ENCODE peak calls at places on chromosomes 16 and 17, in five cellular contexts. M, L, K, A and V are unnamed samples.
A peak's percentile ranks its signal among the peaks of the same experiment; 100 is the strongest.

GRCh38 chr17:45709889-45710288 is 74.2 kb upstream of the CRHR1 start:
- DNase-seq in M (no peak), L (no peak), K (no peak), A (no peak), V (no peak)

GRCh38 chr16:51636913-51637743 is 486.1 kb upstream of the SALL1 start:
- DNase-seq in M (no peak), L (no peak), K (no peak), A (no peak), V (no peak)

GRCh38 chr16:88634141-88634993 is 4.0 kb upstream of the IL17C start:
- DNase-seq in M (no peak), L (peak; percentile 25), K (peak; percentile 23), A (peak; percentile 74), V (no peak)

GRCh38 chr17:82862758-82863645 is 23.2 kb upstream of the ZNF750 start:
- DNase-seq in M (no peak), L (no peak), K (no peak), A (no peak), V (no peak)

GRCh38 chr16:31876955-31877828 is 3.6 kb downstream of the ZNF267 start:
- DNase-seq in M (no peak), L (no peak), K (peak; percentile 96), A (no peak), V (no peak)

GRCh38 chr17:55783684-55784245 is 32.9 kb downstream of the PCTP start:
- DNase-seq in M (no peak), L (peak; percentile 20), K (no peak), A (peak; percentile 46), V (peak; percentile 95)

GRCh38 chr16:49468611-49469322 is 95.2 kb downstream of the C16orf78 start:
- DNase-seq in M (no peak), L (no peak), K (no peak), A (no peak), V (no peak)

GRCh38 chr16:57786632-57787518 is 15.4 kb downstream of the KIFC3 start:
- DNase-seq in M (no peak), L (peak; percentile 92), K (peak; percentile 52), A (peak; percentile 30), V (peak; percentile 77)

GRCh38 chr16:2329532-2329931 is 11.0 kb downstream of the ABCA3 start:
- DNase-seq in M (no peak), L (no peak), K (no peak), A (no peak), V (no peak)

GRCh38 chr17:55279788-55280579 is 15.2 kb downstream of the HLF start:
- DNase-seq in M (no peak), L (no peak), K (no peak), A (no peak), V (no peak)

GRCh38 chr16:86563489-86564345 is 2.9 kb upstream of the FOXC2 start:
- DNase-seq in M (peak; percentile 50), L (peak; percentile 98), K (peak; percentile 89), A (peak; percentile 91), V (peak; percentile 81)

GRCh38 chr17:81115749-81116464 is 49.4 kb upstream of the PVALEF start:
- DNase-seq in M (no peak), L (no peak), K (no peak), A (no peak), V (no peak)

GRCh38 chr16:71594000-71594646 is 17.2 kb upstream of the TAT start:
- DNase-seq in M (no peak), L (no peak), K (no peak), A (no peak), V (no peak)
- H3K27ac ChIP-seq in M (no peak overlapping the region), L (no peak overlapping the region), K (no peak overlapping the region), A (no peak overlapping the region), V (no peak overlapping the region)

GRCh38 chr16:85166699-85167588 is 54.7 kb upstream of the CIBAR2 start:
- DNase-seq in M (no peak), L (no peak), K (no peak), A (no peak), V (no peak)
- TF ChIP-seq CTCF in M (no peak), L (no peak), K (no peak), A (no peak), V (no peak)

GRCh38 chr16:67847064-67847861 is at the start of gene CENPT:
- DNase-seq in M (no peak), L (peak; percentile 70), K (peak; percentile 64), A (peak; percentile 66), V (no peak)
- TF ChIP-seq POLR2A in M (no peak), L (no peak), K (peak; percentile 65), A (peak; percentile 52), V (peak; percentile 37)

GRCh38 chr17:76453431-76453743 is 435 bp upstream of the UBE2O start:
- DNase-seq in M (no peak), L (no peak), K (no peak), A (no peak), V (no peak)
- H3K27ac ChIP-seq in M (no peak overlapping the region), L (no peak overlapping the region), K (no peak overlapping the region), A (no peak overlapping the region), V (peak overlapping the region; percentile 98)

GRCh38 chr16:84144301-84144858 is 597 bp downstream of the HSDL1 start:
- DNase-seq in M (peak; percentile 31), L (peak; percentile 46), K (peak; percentile 5), A (peak; percentile 33), V (no peak)
- TF ChIP-seq CTCF in M (no peak), L (no peak), K (no peak), A (no peak), V (no peak)

GRCh38 chr17:58343131-58343530 is 8.9 kb downstream of the SUPT4H1 start:
- DNase-seq in M (no peak), L (no peak), K (no peak), A (no peak), V (no peak)
- TF ChIP-seq POLR2A in M (no peak), L (no peak), K (no peak), A (no peak), V (no peak)

GRCh38 chr17:75477493-75477862 is 21.0 kb downstream of the TMEM94 start:
- DNase-seq in M (no peak), L (no peak), K (no peak), A (no peak), V (no peak)

GRCh38 chr17:75475851-75476250 is 19.4 kb downstream of the TMEM94 start:
- DNase-seq in M (no peak), L (peak; percentile 56), K (peak; percentile 18), A (no peak), V (no peak)

GRCh38 chr17:75476274-75476673 is 19.8 kb downstream of the TMEM94 start:
- DNase-seq in M (no peak), L (peak; percentile 68), K (peak; percentile 39), A (no peak), V (no peak)

GRCh38 chr17:75478508-75478907 is 22.1 kb downstream of the TMEM94 start:
- DNase-seq in M (no peak), L (no peak), K (peak; percentile 27), A (no peak), V (no peak)

DNA sequence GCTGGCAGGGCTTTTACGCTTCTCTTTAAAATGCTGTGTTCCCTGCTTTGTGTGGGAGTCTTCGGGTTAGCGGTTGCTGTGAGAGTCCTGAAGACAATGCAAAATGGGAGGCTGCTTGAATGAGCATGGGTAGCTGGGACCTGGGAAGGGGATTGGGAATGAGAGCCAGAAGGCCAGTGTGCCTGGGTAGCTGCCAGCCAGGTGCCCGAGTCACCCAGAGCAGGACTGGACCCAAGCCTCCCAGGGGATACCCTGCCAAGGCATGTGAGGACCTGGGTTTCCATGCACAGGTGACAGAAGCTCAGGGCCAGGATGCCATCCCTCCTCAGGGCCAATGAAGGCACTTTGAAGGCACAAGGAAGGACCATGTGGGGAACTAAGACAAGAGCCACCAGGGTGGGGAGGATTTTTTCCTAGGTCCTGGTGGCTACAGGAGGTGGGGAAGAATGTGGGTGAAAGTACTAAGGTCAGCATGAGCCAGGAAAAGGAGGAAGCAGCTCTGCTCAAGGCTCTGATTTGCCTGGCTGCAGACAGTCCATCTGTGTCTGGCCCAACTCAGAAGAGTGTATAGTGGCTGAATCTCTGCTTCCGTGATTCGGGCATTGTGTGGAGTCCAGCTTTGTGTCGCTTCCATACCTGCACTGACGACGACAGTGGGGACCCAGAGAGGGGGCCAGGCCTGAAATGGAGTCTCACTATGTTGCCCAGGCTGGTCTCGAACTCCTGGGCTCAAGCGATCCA is 20.5 kb downstream of the TMEM94 start:
- DNase-seq in M (no peak), L (no peak), K (no peak), A (no peak), V (no peak)
- H3K27ac ChIP-seq in M (no peak overlapping the region), L (peak overlapping the region; percentile 76), K (no peak overlapping the region), A (peak overlapping the region; percentile 76), V (peak overlapping the region; percentile 74)

DNA sequence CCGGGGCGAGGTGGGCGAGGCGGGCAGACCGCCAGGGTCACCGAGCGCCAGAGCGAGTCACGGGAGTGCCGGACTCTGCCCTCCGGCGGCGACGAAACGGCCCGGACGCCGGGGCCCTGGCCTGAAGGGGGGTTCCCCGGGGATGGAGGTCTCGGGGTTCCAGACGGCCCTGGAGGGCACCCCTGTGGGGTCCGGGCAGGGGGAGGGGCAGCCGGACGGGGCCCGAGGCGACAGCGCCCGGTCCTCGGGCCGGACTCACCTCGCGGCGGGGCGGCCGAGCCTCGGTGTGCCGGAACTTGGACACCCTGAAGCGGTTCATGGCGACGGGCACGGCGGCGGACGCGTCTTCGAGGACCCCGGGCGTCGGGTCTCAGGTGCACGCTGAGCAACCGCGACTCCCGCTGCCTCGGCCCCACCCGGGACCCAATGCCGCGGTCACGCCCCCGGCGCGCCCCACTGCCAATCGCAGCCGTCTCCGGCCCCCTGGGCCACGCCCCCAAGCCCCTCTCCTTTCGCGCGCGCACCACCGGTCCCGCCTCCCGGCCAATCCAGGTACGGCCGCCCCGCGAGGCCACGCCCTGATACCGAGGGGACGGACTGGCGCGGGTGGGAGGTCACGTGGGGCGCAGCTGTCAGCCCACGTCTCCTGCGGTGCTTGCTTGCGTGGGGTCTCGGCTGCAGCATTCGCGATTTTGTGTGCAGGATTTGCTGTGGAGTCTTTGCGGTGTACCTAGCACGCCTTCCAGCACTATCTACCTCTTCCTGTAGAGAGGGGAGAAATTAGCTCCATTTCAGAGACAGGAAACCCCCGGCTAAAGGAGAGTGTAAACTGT is at the start of gene CORO7:
- DNase-seq in M (peak; percentile 93), L (peak; percentile 97), K (peak; percentile 76), A (peak; percentile 98), V (peak; percentile 93)
- TF ChIP-seq CTCF in M (no peak), L (no peak), K (no peak), A (no peak), V (no peak)